ENCODE peak calls at places on chromosomes 3 and 15, in eight cellular contexts. L is Caco-2, J is adrenal gland, W is ovary, Q is iPS DF 6.9, Y is mesenchymal stem cell, N is mesendoderm, A is lower lobe of right lung. Z is an unnamed sample. For H3K36me3 and H3K4me1, the result is how much of the 10 kb centered on the place peaks cover.

GRCh38 chr3:48674505-48674904 is 11.2 kb downstream of the NCKIPSD start:
- DNase-seq in A (no peak), Q (no peak), N (no peak), J (no peak), W (no peak), Y (no peak), L (no peak), Z (no peak)

GRCh38 chr3:104785966-104786365 is 580.7 kb upstream of the ALCAM start:
- DNase-seq in A (no peak), J (no peak), Y (peak), W (no peak), L (no peak), N (no peak), Q (no peak), Z (no peak)

GRCh38 chr3:29557186-29557585 is 276.3 kb downstream of the RBMS3 start:
- DNase-seq in L (no peak), A (no peak), W (no peak), N (no peak), Y (peak), J (no peak), Q (no peak), Z (no peak)

GRCh38 chr3:184737063-184737462 is 25.2 kb upstream of the MAGEF1 start:
- DNase-seq in Y (no peak), W (no peak), N (no peak), J (no peak), L (no peak), A (no peak), Q (no peak), Z (no peak)

GRCh38 chr15:97490429-97490828 is 470.1 kb upstream of the ARRDC4 start:
- DNase-seq in Q (no peak), L (no peak), A (no peak), N (no peak), J (no peak), W (no peak), Y (no peak), Z (no peak)

GRCh38 chr3:111829023-111829422 is 30.0 kb upstream of the PHLDB2 start:
- DNase-seq in Y (no peak), J (no peak), N (no peak), L (no peak), Q (no peak), A (no peak), W (no peak), Z (no peak)

GRCh38 chr3:107803170-107803569 is 280.4 kb downstream of the BBX start:
- DNase-seq in J (no peak), L (no peak), Q (no peak), W (no peak), Y (no peak), N (no peak), A (no peak), Z (no peak)

GRCh38 chr15:63015618-63016017 is 26.9 kb upstream of the TPM1 start:
- DNase-seq in N (no peak), W (no peak), L (no peak), Q (no peak), J (peak), Y (peak), A (no peak), Z (no peak)

GRCh38 chr15:64599716-64600115 is 139.3 kb downstream of the ZNF609 start:
- DNase-seq in W (no peak), N (no peak), Q (no peak), A (no peak), L (peak), Y (peak), J (no peak), Z (no peak)

GRCh38 chr15:56868251-56868650 is 50.2 kb upstream of the TCF12 start:
- DNase-seq in W (no peak), Y (no peak), J (no peak), A (no peak), N (no peak), L (no peak), Q (no peak), Z (no peak)

GRCh38 chr15:41804361-41804760 is 23.5 kb upstream of the JMJD7 start:
- DNase-seq in L (no peak), J (no peak), Q (no peak), A (no peak), N (no peak), W (no peak), Y (no peak), Z (no peak)

GRCh38 chr3:179760944-179761343 is 108.1 kb downstream of the USP13 start:
- DNase-seq in Y (peak), N (peak), A (no peak), L (no peak), W (no peak), J (peak), Q (no peak), Z (no peak)

GRCh38 chr3:193826126-193826795 is 233.3 kb downstream of the OPA1 start:
- DNase-seq in A (no peak), J (peak), Q (no peak), W (peak), N (peak), L (no peak), Y (peak), Z (no peak)

GRCh38 chr3:141933421-141934300 is 57.2 kb downstream of the ATP1B3 start:
- DNase-seq in Q (no peak), W (no peak), J (no peak), L (no peak), A (no peak), Y (no peak), N (no peak), Z (no peak)

GRCh38 chr3:179438836-179439235 is 12.4 kb downstream of the GNB4 start:
- DNase-seq in Y (no peak), J (no peak), A (no peak), N (peak), L (no peak), Q (no peak), W (no peak), Z (no peak)

GRCh38 chr3:5426094-5426883 is 238.8 kb downstream of the EDEM1 start:
- DNase-seq in Q (peak), J (peak), Y (peak), W (peak), A (peak), N (peak), L (peak), Z (no peak)

GRCh38 chr3:187150599-187150998 is 11.3 kb upstream of the RPL39L start:
- DNase-seq in Q (no peak), A (peak), J (peak), W (no peak), N (peak), Y (no peak), L (peak), Z (peak)

GRCh38 chr3:170323371-170323770 is 34.1 kb upstream of the SKIL start:
- DNase-seq in A (no peak), Q (no peak), W (no peak), L (no peak), N (no peak), Y (no peak), J (no peak), Z (no peak)

GRCh38 chr3:156688849-156689452 is 14.6 kb downstream of the TIPARP start:
- DNase-seq in L (no peak), W (no peak), A (no peak), J (no peak), N (no peak), Q (no peak), Y (no peak), Z (no peak)

GRCh38 chr3:160112996-160113395 is 112.2 kb upstream of the C3orf80 start:
- DNase-seq in W (no peak), Q (no peak), Y (no peak), N (no peak), L (no peak), A (no peak), J (no peak), Z (no peak)

GRCh38 chr3:77825045-77825827 is 785.3 kb downstream of the ROBO2 start:
- DNase-seq in J (peak), L (peak), N (peak), W (no peak), A (peak), Y (peak), Q (no peak), Z (no peak)

GRCh38 chr3:22360197-22360596 is 609.2 kb upstream of the ZNF385D start:
- DNase-seq in L (no peak), N (no peak), J (no peak), Q (no peak), W (no peak), Y (no peak), A (no peak), Z (no peak)

GRCh38 chr3:84959470-84960380 is 936 bp downstream of the CADM2 start:
- DNase-seq in W (no peak), N (peak), J (no peak), A (no peak), Q (no peak), L (no peak), Y (no peak), Z (no peak)

GRCh38 chr3:66028457-66028856 is 10.3 kb downstream of the MAGI1 start:
- DNase-seq in A (no peak), W (no peak), N (no peak), Y (no peak), L (no peak), J (no peak), Q (no peak), Z (no peak)

GRCh38 chr15:72116680-72117447 is 1.1 kb downstream of the MYO9A start:
- DNase-seq in W (peak), L (peak), J (peak), Q (no peak), N (peak), A (no peak), Y (no peak), Z (no peak)

GRCh38 chr3:12833226-12834161 is 7.9 kb downstream of the RPL32 start:
- DNase-seq in L (no peak), Q (no peak), J (no peak), Y (no peak), W (no peak), N (peak), A (no peak), Z (no peak)

GRCh38 chr3:12832350-12833225 is 8.8 kb downstream of the RPL32 start:
- DNase-seq in W (no peak), J (no peak), Y (no peak), Q (no peak), L (no peak), N (no peak), A (no peak), Z (no peak)

GRCh38 chr3:12837295-12837986 is 3.9 kb downstream of the RPL32 start:
- DNase-seq in Y (no peak), Q (no peak), W (no peak), L (no peak), N (no peak), J (no peak), A (no peak), Z (no peak)

GRCh38 chr3:12838179-12838965 is 3.0 kb downstream of the RPL32 start:
- DNase-seq in Y (no peak), Q (no peak), A (no peak), L (no peak), J (no peak), N (no peak), W (no peak), Z (no peak)

GRCh38 chr3:12835005-12835665 is 6.2 kb downstream of the RPL32 start:
- DNase-seq in N (no peak), J (no peak), A (no peak), W (no peak), L (no peak), Q (no peak), Y (no peak), Z (no peak)
- H3K36me3 ChIP-seq in N (under half), J (under half), A (half or more), W (under half), L (under half), Q (half or more), Y (half or more), Z (half or more)

GRCh38 chr3:52197499-52197841 is 490 bp upstream of the ALAS1 start:
- DNase-seq in J (no peak), Q (no peak), N (no peak), A (no peak), L (no peak), Y (no peak), W (peak), Z (no peak)
- H3K4me1 ChIP-seq in J (half or more), Q (under half), N (under half), A (half or more), L (under half), Y (under half), W (under half), Z (under half)

DNA sequence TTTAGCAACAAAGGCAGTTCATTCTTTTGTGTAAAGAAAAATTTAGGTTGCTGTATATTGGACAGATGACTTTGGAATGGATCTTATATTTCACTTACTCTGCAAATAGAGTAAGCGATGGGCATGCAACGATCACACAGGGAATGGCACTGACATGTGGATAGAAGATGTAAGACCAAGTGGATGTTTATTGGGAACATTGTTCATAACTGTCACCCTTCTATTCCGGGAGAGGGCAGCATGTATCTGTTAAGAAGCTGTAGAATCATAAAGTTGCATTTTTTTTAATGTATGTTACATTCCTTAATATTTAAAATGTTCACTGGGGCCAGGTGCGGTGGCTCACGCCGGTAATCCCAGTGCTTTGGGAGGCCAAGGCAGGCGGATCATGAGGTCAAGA is 41.2 kb downstream of the HPS3 start:
- DNase-seq in W (no peak), Y (no peak), L (no peak), J (no peak), A (no peak), Q (no peak), N (no peak), Z (no peak)
- H3K36me3 ChIP-seq in W (under half), Y (half or more), L (under half), J (under half), A (half or more), Q (under half), N (under half), Z (under half)

GRCh38 chr15:55403531-55403930 is 4.6 kb downstream of the CCPG1 start:
- DNase-seq in Q (no peak), N (no peak), J (no peak), W (no peak), A (no peak), Y (peak), L (no peak), Z (no peak)

GRCh38 chr15:55402707-55403106 is 5.5 kb downstream of the CCPG1 start:
- DNase-seq in J (no peak), Y (peak), A (no peak), N (no peak), Q (no peak), L (no peak), W (no peak), Z (no peak)

GRCh38 chr15:55407631-55407948 is 569 bp downstream of the CCPG1 start:
- DNase-seq in L (no peak), J (no peak), A (no peak), Y (no peak), Q (no peak), N (no peak), W (no peak), Z (no peak)

GRCh38 chr15:55407949-55408766 is at the start of the genes CCPG1 and PIERCE2:
- DNase-seq in W (peak), L (peak), A (peak), Q (peak), N (peak), J (peak), Y (peak), Z (peak)
- H3K4me1 ChIP-seq in W (under half), L (under half), A (under half), Q (under half), N (under half), J (under half), Y (under half), Z (under half)